ENCODE peak calls at places on chromosomes 12 and 14, in ten cellular contexts. M is psoas muscle; S is fibroblast of lung; K is Panc1; P is stomach; I is left ventricle myocardium inferior; Y is CD4-positive, alpha-beta memory T cell; L is endodermal cell; H is CD8-positive, alpha-beta T cell; B is left lung. U is an unnamed sample.

GRCh38 chr12:59041241-59042121 is 121.2 kb upstream of the LRIG3 start:
- DNase-seq in Y (no peak), B (no peak), P (no peak), H (no peak), K (peak), S (peak), M (no peak), I (no peak), L (no peak), U (no peak)

GRCh38 chr12:119208626-119209061 is 29.9 kb downstream of the HSPB8 start:
- DNase-seq in K (no peak), Y (no peak), P (peak), S (peak), B (peak), I (peak), L (peak), H (no peak), M (peak), U (peak)

GRCh38 chr12:30448038-30448437 is 247.6 kb downstream of the IPO8 start:
- DNase-seq in Y (no peak), S (no peak), B (no peak), I (no peak), P (no peak), M (no peak), H (no peak), L (no peak), K (no peak), U (no peak)

GRCh38 chr12:49294804-49295086 is 202 bp upstream of the PRPH start:
- DNase-seq in K (no peak), I (no peak), S (no peak), H (no peak), B (no peak), P (no peak), M (no peak), L (no peak), Y (no peak), U (no peak)

GRCh38 chr12:51721281-51721940 is 127.1 kb downstream of the FIGNL2 start:
- DNase-seq in B (peak), I (peak), M (peak), P (no peak), S (peak), Y (peak), H (peak), K (no peak), L (peak), U (peak)

GRCh38 chr12:1791104-1791927 is 29.0 kb upstream of the LRTM2 start:
- DNase-seq in M (no peak), Y (peak), P (peak), B (no peak), I (no peak), H (peak), S (peak), L (peak), K (no peak), U (peak)

GRCh38 chr14:89304972-89305703 is 111.9 kb downstream of the FOXN3 start:
- DNase-seq in I (no peak), Y (no peak), B (peak), P (no peak), K (no peak), M (peak), L (no peak), H (no peak), S (peak), U (no peak)

GRCh38 chr14:97329701-97330100 is 532.5 kb downstream of the VRK1 start:
- DNase-seq in I (no peak), M (no peak), H (no peak), L (peak), B (no peak), S (peak), Y (no peak), K (no peak), P (no peak), U (no peak)

GRCh38 chr12:70267550-70267949 is 24.3 kb downstream of the CNOT2 start:
- DNase-seq in I (no peak), P (no peak), S (peak), M (no peak), H (no peak), Y (no peak), K (no peak), B (no peak), L (no peak), U (no peak)

GRCh38 chr14:91258876-91259275 is 14.4 kb upstream of the GPR68 start:
- DNase-seq in K (no peak), B (no peak), Y (no peak), S (no peak), I (no peak), L (no peak), M (no peak), H (no peak), P (no peak), U (no peak)

GRCh38 chr14:91261986-91262549 is 17.6 kb upstream of the GPR68 start:
- DNase-seq in S (no peak), L (no peak), K (no peak), H (no peak), Y (no peak), I (no peak), P (no peak), B (no peak), M (no peak), U (no peak)

GRCh38 chr14:91258021-91258618 is 13.6 kb upstream of the GPR68 start:
- DNase-seq in M (peak), Y (no peak), I (peak), L (no peak), H (no peak), B (no peak), P (no peak), S (peak), K (no peak), U (peak)

GRCh38 chr14:91263329-91263728 is 18.8 kb upstream of the GPR68 start:
- DNase-seq in M (no peak), L (no peak), S (no peak), K (no peak), I (no peak), P (no peak), H (no peak), B (no peak), Y (no peak), U (no peak)

DNA sequence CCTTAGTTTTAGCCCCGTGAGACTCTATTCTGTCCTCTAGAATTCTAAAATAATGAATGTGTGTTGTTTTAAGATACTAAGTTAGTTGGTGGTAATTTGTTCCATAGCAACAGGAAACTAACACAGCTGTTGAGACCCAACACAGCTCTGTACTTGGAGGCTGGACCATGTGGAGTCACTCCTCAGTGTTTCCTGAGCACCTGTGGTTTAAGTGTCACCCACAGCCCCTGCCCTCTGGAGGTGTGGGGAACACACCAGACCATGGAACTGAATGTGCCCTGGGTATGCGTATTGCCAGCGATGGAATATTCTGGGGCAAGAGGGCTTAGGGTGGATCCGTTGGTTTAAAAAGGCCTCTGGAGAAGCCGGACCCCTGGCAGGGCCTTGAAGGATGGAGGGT is 16.6 kb upstream of the GPR68 start:
- DNase-seq in Y (peak), I (no peak), M (no peak), K (no peak), H (no peak), L (no peak), S (no peak), B (no peak), P (no peak), U (no peak)
- H3K27ac ChIP-seq in Y (no peak), I (no peak), M (no peak), K (no peak), H (no peak), L (no peak), S (no peak), B (no peak), P (no peak), U (no peak)

DNA sequence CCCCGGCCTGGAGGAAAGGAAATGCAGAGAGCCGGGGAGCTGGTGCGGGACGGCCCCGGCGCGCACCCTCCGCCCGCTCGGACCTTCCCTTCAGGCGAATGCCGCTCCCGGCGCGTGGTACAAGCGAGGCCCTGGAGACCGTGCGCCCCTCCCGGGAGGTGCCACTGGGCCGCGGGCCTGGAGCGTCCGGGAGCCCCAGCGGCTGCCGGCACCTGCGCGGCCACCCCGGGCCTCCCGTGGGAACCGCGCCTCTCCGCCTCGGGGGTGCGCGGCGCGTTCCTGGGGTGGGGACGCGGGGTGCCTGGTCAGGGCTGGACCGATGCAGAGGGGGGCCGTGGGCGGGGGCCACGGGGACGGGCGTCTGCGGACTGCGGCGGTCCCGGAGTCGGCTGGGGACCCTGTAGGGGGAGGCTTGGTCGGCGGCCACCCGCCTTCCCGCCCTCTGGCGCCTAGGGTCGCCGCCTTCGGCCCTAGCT is 518 bp downstream of the PAPLN start:
- DNase-seq in K (no peak), H (no peak), L (peak), B (no peak), S (peak), P (no peak), M (no peak), Y (no peak), I (no peak), U (no peak)
- H3K4me3 ChIP-seq in K (peak), H (no peak), L (peak), B (peak), S (peak), P (peak), M (peak), Y (no peak), I (peak), U (peak)

DNA sequence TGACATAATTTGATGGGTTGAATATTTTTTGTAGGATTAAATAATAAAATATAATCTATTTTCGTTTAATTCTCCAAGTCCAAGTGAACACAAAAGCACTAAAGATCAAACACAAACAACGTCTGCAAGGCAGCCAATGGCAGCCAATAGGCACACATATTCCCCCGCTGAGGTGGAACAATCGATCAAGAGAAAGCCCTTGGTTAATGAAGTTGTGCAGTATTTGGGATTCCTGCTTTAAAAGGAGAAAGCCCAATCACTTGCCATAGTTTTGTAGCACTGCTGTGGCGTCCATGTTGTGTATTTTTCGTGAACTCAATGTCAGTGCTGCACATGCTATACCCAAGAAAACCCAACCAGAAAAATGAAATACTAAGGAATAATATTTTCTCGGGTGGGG is 1.5 kb downstream of the DHRS7 start:
- DNase-seq in P (no peak), Y (no peak), B (no peak), S (no peak), L (no peak), K (no peak), I (no peak), H (no peak), M (no peak), U (no peak)
- H3K27ac ChIP-seq in P (no peak), Y (peak), B (no peak), S (no peak), L (no peak), K (no peak), I (peak), H (no peak), M (peak), U (no peak)

DNA sequence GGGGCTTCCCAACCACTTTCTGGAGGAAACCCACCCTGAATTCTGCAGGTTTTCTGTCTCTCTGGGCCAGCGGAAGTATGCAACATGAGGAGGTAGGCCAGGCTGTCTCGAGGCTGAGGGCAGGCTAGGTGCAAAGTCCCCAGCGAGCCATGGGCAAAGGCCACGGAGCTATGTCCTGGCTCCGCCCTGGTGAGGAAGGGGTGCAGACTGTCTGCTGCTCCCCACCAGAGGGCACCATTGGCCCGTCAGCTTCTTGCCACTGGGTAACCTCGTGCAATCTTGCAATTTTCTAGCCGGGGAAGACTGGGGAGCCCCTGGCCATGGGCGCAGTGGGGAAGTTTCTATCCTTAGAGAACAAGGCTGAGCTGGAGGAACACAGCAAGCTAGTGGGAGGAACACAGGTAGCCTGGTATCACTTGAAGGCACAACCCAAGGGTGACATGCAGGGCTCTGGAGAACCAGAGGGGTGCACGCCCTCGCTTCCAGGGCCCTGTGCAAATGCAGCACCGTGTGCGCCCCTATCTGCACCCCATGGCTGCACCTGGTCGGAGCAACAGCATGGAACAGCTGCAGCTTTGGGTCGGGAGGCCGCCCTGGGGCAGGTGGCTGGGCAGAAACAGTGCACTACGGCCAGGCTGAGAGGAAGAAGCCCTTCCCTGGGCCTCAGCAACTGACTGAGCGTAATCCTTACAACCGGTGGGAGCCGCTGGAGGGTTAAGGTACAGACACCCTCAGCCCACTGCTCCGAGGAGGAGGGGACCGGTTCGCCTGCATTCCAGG is 27.6 kb upstream of the RPLP0 start:
- DNase-seq in I (peak), M (peak), L (peak), P (peak), B (peak), S (peak), H (peak), Y (peak), K (no peak), U (peak)
- H3K4me3 ChIP-seq in I (peak), M (peak), L (peak), P (peak), B (no peak), S (no peak), H (peak), Y (no peak), K (no peak), U (no peak)

DNA sequence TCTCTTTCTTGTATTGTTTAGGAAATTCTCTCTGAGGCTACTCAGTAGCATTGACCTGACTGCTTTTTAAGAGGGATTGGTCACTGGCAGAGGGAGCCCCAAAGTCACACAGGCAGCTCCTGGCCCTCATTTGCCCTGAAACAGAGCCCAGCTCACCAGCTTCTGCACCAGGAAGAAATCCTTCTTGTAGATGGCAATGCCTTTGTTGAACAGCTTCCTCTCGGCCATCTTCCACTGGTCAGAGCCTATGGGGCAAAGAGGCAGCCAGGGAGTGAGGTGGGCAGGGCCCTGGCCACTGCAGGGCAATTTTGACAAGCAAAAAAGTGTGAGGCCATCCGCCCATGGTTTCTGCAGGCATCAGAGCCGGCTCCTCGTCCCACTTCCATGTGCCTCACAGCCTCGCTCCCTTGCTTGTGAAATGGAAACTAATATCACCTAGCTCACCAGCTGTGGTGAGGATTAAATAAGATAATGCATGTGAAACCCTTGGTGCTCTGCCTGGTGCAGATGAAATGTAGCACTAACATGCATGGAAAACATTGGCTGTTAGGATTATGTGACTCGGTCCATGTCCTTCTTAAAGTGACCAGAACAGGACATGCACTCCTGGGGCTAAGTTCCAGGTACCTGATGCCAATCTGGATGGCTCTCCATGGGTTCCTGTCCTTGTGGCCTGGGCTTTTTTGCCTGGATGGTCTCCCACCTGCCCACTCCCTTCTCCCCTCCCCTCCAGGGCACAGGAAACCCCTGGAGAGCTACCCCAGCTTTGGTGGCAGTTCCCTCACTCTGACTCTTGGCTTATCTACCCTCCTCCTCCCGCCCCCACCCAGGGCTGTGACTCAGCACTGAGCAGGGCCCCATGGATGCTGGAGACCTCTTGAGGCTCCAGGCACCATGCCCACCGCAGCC is 11.2 kb upstream of the PNMA1 start:
- DNase-seq in L (peak), M (peak), I (no peak), K (no peak), H (no peak), S (peak), P (no peak), Y (no peak), B (no peak), U (peak)
- H3K27ac ChIP-seq in L (peak), M (peak), I (peak), K (peak), H (no peak), S (peak), P (peak), Y (peak), B (peak), U (peak)

DNA sequence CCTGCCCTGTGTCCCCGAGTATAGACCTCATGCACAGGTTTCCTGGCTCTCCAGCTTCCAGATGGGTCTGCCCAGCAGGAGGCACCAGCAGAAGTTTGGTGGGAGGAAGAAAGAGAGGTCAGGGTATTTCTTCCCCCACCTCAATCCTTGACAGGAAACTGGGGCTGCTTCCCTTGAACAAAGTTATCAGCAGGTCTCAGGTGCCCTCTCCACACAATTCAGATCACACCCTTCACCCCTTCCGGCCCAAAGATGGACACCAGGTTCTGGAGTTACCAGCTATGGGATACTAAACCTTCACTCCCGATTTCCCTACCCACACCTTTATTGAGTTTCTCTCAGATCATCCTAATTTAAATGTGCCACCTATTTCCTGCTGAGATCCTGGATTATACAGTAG is 1.2 kb downstream of the SART3 start:
- DNase-seq in S (no peak), M (no peak), I (no peak), B (no peak), H (no peak), L (peak), K (no peak), P (no peak), Y (no peak), U (no peak)
- H3K4me3 ChIP-seq in S (peak), M (peak), I (peak), B (peak), H (peak), L (peak), K (peak), P (peak), Y (peak), U (peak)

GRCh38 chr14:67940894-67941455 is 121.4 kb downstream of the RAD51B start:
- DNase-seq in Y (no peak), S (peak), B (no peak), I (no peak), H (no peak), P (peak), M (no peak), K (no peak), L (no peak), U (no peak)

GRCh38 chr14:67942311-67942710 is 122.7 kb downstream of the RAD51B start:
- DNase-seq in L (no peak), S (no peak), Y (no peak), B (no peak), K (no peak), P (no peak), I (no peak), H (no peak), M (no peak), U (no peak)

GRCh38 chr14:67940476-67940875 is 120.9 kb downstream of the RAD51B start:
- DNase-seq in I (no peak), B (no peak), H (no peak), Y (no peak), S (no peak), L (no peak), K (no peak), M (no peak), P (no peak), U (no peak)

GRCh38 chr14:67943947-67944346 is 124.4 kb downstream of the RAD51B start:
- DNase-seq in I (peak), S (peak), Y (peak), P (peak), H (peak), B (peak), M (no peak), L (peak), K (peak), U (peak)

DNA sequence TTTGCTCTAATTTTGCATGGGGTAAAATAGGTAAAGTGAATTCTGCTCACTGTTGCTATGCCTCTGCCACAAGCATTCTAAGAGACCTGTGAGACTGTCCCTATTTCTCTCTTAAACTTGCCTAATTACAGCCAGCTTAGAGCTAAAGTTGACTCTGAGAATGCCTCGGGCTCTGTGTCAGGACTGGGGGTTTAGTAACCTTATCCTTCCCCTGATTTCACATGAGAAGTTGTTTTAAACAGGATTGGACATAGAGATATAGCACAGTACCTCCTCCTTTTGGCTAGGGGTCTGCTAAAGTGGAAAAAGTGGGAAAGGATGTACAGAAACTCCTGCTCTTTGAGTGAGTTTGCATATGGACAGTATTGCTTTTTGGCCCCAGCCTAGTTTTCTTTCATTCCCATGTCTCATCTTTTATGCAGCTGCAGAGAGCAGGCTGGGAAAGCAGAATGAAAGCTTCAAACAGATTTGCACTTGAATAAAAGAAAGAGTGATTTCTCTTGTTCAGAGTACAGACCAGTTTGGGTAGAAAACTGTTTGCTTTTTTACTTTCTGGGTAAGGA is 122.0 kb downstream of the RAD51B start:
- DNase-seq in S (peak), L (no peak), P (no peak), Y (no peak), B (no peak), I (no peak), M (no peak), K (no peak), H (no peak), U (no peak)
- H3K27ac ChIP-seq in S (peak), L (peak), P (peak), Y (no peak), B (peak), I (peak), M (peak), K (peak), H (no peak), U (peak)

DNA sequence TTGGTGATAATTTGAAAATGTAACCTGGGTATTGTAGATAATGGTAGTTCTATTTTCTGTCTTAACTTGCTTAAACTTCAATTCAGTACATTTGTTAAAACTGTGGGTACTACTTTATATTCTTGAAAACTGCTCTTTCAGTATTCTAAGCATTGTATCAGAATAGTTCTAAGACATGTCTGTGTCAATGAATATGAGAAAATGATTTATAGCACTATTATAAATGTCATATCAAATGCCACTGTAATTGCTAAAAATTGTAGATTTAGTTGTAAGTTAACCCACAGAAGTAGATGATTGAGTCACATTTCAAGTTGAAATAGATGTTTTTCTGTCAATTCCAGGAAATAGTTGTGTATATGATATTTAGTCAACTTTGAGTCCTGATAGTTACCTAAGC is 2.4 kb downstream of the NAA30 start:
- DNase-seq in M (no peak), P (no peak), S (no peak), B (no peak), H (no peak), Y (no peak), K (no peak), L (no peak), I (no peak), U (no peak)
- H3K4me3 ChIP-seq in M (peak), P (peak), S (peak), B (no peak), H (no peak), Y (no peak), K (peak), L (peak), I (peak), U (peak)

U was measured in right cardiac atrium.